ENCODE peak calls at places on chromosome 21, in nine cellular contexts. E is CD8-positive, alpha-beta T cell; W is HepG2; F is CD4-positive, CD25-positive, alpha-beta regulatory T cell; B is MM.1S; D is pancreas; P is SJSA1; Z is lower lobe of right lung; H is neural progenitor cell. R is an unnamed sample. For H3K4me1, the result is how much of the 10 kb centered on the place peaks cover.

GRCh38 chr21:36915014-36915700 is 51.3 kb downstream of the HLCS start:
- DNase-seq in E (no peak), W (no peak), F (no peak), B (no peak), D (peak), P (no peak), Z (no peak), H (no peak), R (no peak)

GRCh38 chr21:45630066-45630694 is 13.3 kb upstream of the PCBP3 start:
- DNase-seq in E (no peak), W (no peak), F (no peak), B (no peak), D (no peak), P (no peak), Z (no peak), H (no peak), R (no peak)

GRCh38 chr21:23740463-23740862 is 1866.8 kb downstream of the MRPL39 start:
- DNase-seq in E (no peak), W (no peak), F (no peak), B (no peak), D (no peak), P (no peak), Z (no peak), H (no peak), R (no peak)

GRCh38 chr21:15183712-15184353 is 119.0 kb upstream of the NRIP1 start:
- DNase-seq in E (no peak), W (no peak), F (no peak), B (no peak), D (no peak), P (no peak), Z (no peak), H (no peak), R (no peak)

GRCh38 chr21:32771134-32771523 is 426 bp downstream of the PAXBP1 start:
- DNase-seq in E (peak), W (peak), F (peak), B (peak), D (peak), P (peak), Z (peak), H (peak), R (peak)

GRCh38 chr21:18521204-18521603 is 117.6 kb upstream of the TMPRSS15 start:
- DNase-seq in E (no peak), W (no peak), F (no peak), B (no peak), D (no peak), P (no peak), Z (no peak), H (no peak), R (no peak)

GRCh38 chr21:27647401-27647800 is 680.5 kb upstream of the ADAMTS5 start:
- DNase-seq in E (no peak), W (no peak), F (no peak), B (no peak), D (no peak), P (no peak), Z (no peak), H (no peak), R (no peak)

GRCh38 chr21:15063821-15064575 is 802 bp downstream of the NRIP1 start:
- DNase-seq in E (no peak), W (no peak), F (peak), B (peak), D (peak), P (peak), Z (peak), H (peak), R (peak)

GRCh38 chr21:31218830-31219608 is 125.0 kb downstream of the TIAM1 start:
- DNase-seq in E (no peak), W (no peak), F (no peak), B (no peak), D (no peak), P (peak), Z (peak), H (peak), R (no peak)

GRCh38 chr21:29082416-29082815 is 9.0 kb upstream of the CCT8 start:
- DNase-seq in E (no peak), W (no peak), F (no peak), B (no peak), D (no peak), P (no peak), Z (no peak), H (no peak), R (no peak)

GRCh38 chr21:26909972-26910371 is 56.9 kb downstream of the ADAMTS5 start:
- DNase-seq in E (no peak), W (no peak), F (no peak), B (no peak), D (no peak), P (peak), Z (no peak), H (peak), R (no peak)

GRCh38 chr21:31107871-31108270 is 69.6 kb upstream of the KRTAP19-8 start:
- DNase-seq in E (no peak), W (no peak), F (no peak), B (no peak), D (no peak), P (no peak), Z (no peak), H (no peak), R (no peak)

GRCh38 chr21:14923468-14923867 is 141.3 kb downstream of the NRIP1 start:
- DNase-seq in E (no peak), W (no peak), F (no peak), B (no peak), D (no peak), P (no peak), Z (no peak), H (no peak), R (no peak)

GRCh38 chr21:31132574-31133242 is 94.4 kb upstream of the KRTAP19-8 start:
- DNase-seq in E (peak), W (no peak), F (peak), B (peak), D (no peak), P (no peak), Z (no peak), H (no peak), R (no peak)

GRCh38 chr21:36241717-36242116 is 78.3 kb upstream of the MORC3 start:
- DNase-seq in E (no peak), W (no peak), F (no peak), B (peak), D (no peak), P (no peak), Z (no peak), H (no peak), R (no peak)

GRCh38 chr21:27954806-27955205 is 987.9 kb upstream of the ADAMTS5 start:
- DNase-seq in E (no peak), W (no peak), F (no peak), B (no peak), D (no peak), P (no peak), Z (no peak), H (no peak), R (no peak)

GRCh38 chr21:29296452-29296851 is 2.3 kb upstream of the BACH1 start:
- DNase-seq in E (no peak), W (no peak), F (no peak), B (peak), D (no peak), P (no peak), Z (no peak), H (no peak), R (no peak)

GRCh38 chr21:17903029-17903806 is 84.1 kb upstream of the C21orf91 start:
- DNase-seq in E (no peak), W (no peak), F (peak), B (peak), D (no peak), P (no peak), Z (no peak), H (no peak), R (no peak)

GRCh38 chr21:26966978-26967913 is at the start of gene ADAMTS5:
- DNase-seq in E (no peak), W (no peak), F (no peak), B (no peak), D (peak), P (peak), Z (peak), H (peak), R (peak)

GRCh38 chr21:28253378-28253777 is 739.3 kb downstream of the LTN1 start:
- DNase-seq in E (no peak), W (no peak), F (no peak), B (no peak), D (no peak), P (no peak), Z (no peak), H (no peak), R (no peak)

GRCh38 chr21:14243461-14243860 is 27.5 kb downstream of the RBM11 start:
- DNase-seq in E (no peak), W (no peak), F (no peak), B (no peak), D (no peak), P (no peak), Z (no peak), H (no peak), R (no peak)

GRCh38 chr21:31911138-31911907 is 38.5 kb downstream of the HUNK start:
- DNase-seq in E (no peak), W (no peak), F (no peak), B (no peak), D (no peak), P (peak), Z (no peak), H (no peak), R (no peak)

GRCh38 chr21:35294231-35294898 is 245.3 kb upstream of the RUNX1 start:
- DNase-seq in E (no peak), W (no peak), F (no peak), B (peak), D (no peak), P (no peak), Z (no peak), H (peak), R (no peak)

GRCh38 chr21:42406846-42407245 is 3.1 kb downstream of the UBASH3A start:
- DNase-seq in E (no peak), W (no peak), F (no peak), B (no peak), D (no peak), P (no peak), Z (no peak), H (no peak), R (no peak)

GRCh38 chr21:46320331-46320801 is 3.3 kb downstream of the C21orf58 start:
- DNase-seq in E (no peak), W (no peak), F (peak), B (no peak), D (no peak), P (no peak), Z (no peak), H (no peak), R (no peak)

GRCh38 chr21:42844411-42845113 is 34.8 kb downstream of the WDR4 start:
- DNase-seq in E (no peak), W (no peak), F (no peak), B (no peak), D (peak), P (no peak), Z (peak), H (no peak), R (peak)

GRCh38 chr21:45898028-45898350 is 83.6 kb upstream of the COL6A1 start:
- DNase-seq in E (no peak), W (no peak), F (no peak), B (no peak), D (peak), P (no peak), Z (no peak), H (no peak), R (peak)

GRCh38 chr21:30408782-30409494 is 13.1 kb downstream of the KRTAP13-1 start:
- DNase-seq in E (no peak), W (peak), F (peak), B (peak), D (peak), P (peak), Z (peak), H (peak), R (no peak)

GRCh38 chr21:32572574-32573420 is 12.5 kb downstream of the TCP10L start:
- DNase-seq in E (no peak), W (peak), F (no peak), B (no peak), D (peak), P (no peak), Z (no peak), H (no peak), R (no peak)

GRCh38 chr21:40130476-40130875 is 263.2 kb downstream of the PCP4 start:
- DNase-seq in E (no peak), W (no peak), F (no peak), B (no peak), D (no peak), P (no peak), Z (no peak), H (no peak), R (no peak)

GRCh38 chr21:42524341-42525227 is 10.9 kb downstream of the SLC37A1 start:
- DNase-seq in E (peak), W (peak), F (no peak), B (peak), D (no peak), P (no peak), Z (peak), H (peak), R (no peak)

GRCh38 chr21:25907573-25908275 is 173.0 kb downstream of the GABPA start:
- DNase-seq in E (no peak), W (no peak), F (no peak), B (no peak), D (no peak), P (no peak), Z (no peak), H (no peak), R (no peak)
- H3K27ac ChIP-seq in E (no peak), W (no peak), F (no peak), B (no peak), D (no peak), P (no peak), Z (no peak), H (no peak), R (no peak)

GRCh38 chr21:41232055-41232454 is 64.1 kb downstream of the BACE2 start:
- DNase-seq in E (no peak), W (no peak), F (no peak), B (no peak), D (no peak), P (no peak), Z (no peak), H (no peak), R (no peak)
- H3K4me1 ChIP-seq in E (under half), W (under half), F (under half), B (under half), D (under half), P (under half), Z (under half), H (under half), R (under half)

DNA sequence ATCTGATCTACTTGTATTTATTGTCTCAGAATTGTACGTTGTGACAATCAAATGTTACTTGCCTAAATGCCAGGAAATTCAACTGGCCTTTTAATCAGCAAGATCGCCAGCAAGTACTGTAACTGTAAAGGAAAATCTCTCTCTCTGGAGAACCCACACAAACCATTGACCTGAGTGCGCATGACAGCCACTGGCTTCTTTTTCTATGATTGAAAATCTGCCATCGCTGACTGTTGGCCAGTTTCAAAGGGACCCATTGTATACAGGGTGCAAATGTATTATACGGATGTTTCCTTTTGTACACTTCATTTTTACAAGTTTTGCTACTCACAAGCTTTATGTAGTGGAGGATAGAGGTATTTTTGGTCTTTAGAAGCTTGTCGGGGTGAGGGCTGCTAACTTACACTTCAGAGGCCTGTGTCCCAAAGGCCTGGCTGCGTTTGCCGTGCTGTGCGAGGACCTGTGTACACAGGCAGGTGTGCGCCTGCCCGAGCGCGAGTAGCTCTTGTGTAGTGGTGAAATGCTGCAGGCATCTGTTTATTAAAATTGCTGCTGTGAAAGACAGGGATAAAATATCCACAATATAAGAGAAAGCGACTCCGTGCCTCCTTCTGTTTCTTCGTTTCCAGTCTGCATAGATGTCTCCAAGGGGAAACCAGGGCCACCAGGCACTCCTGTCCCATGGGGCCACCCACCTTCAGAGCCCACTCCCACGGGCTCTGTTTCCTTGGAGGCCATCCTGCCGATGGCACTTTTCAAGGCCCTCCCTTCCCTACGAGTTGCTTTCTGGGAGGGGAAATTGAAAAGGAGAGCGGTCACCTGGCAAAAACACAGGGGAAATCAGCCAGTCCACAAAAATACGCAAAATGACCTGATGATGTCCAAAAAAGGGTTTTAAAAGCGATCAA is 25.3 kb upstream of the TRAPPC10 start:
- DNase-seq in E (no peak), W (no peak), F (no peak), B (no peak), D (no peak), P (no peak), Z (no peak), H (no peak), R (peak)
- H3K27ac ChIP-seq in E (no peak), W (no peak), F (no peak), B (no peak), D (no peak), P (no peak), Z (no peak), H (no peak), R (no peak)

GRCh38 chr21:38489729-38490128 is 8.5 kb downstream of the ERG start:
- DNase-seq in E (no peak), W (no peak), F (no peak), B (no peak), D (no peak), P (no peak), Z (no peak), H (no peak), R (no peak)

GRCh38 chr21:38493549-38494253 is 4.6 kb downstream of the ERG start:
- DNase-seq in E (no peak), W (no peak), F (no peak), B (no peak), D (no peak), P (no peak), Z (no peak), H (no peak), R (no peak)

GRCh38 chr21:38490411-38491020 is 7.8 kb downstream of the ERG start:
- DNase-seq in E (no peak), W (no peak), F (no peak), B (no peak), D (no peak), P (no peak), Z (no peak), H (no peak), R (no peak)

GRCh38 chr21:38492002-38492401 is 6.3 kb downstream of the ERG start:
- DNase-seq in E (no peak), W (no peak), F (no peak), B (no peak), D (no peak), P (no peak), Z (no peak), H (no peak), R (no peak)

GRCh38 chr21:38491536-38491935 is 6.7 kb downstream of the ERG start:
- DNase-seq in E (no peak), W (no peak), F (no peak), B (no peak), D (no peak), P (no peak), Z (no peak), H (no peak), R (no peak)
- H3K4me1 ChIP-seq in E (under half), W (under half), F (under half), B (under half), D (under half), P (under half), Z (under half), H (under half), R (under half)

GRCh38 chr21:34109075-34109474 is 35.7 kb downstream of the MRPS6 start:
- DNase-seq in E (no peak), W (no peak), F (no peak), B (no peak), D (no peak), P (no peak), Z (no peak), H (no peak), R (no peak)
- H3K27ac ChIP-seq in E (no peak), W (no peak), F (no peak), B (no peak), D (no peak), P (no peak), Z (no peak), H (peak), R (no peak)

R was measured in kidney.